ENCODE peak calls at places on chromosome 7, in five cellular contexts. H, F, U, J and G are unnamed samples.
A peak's percentile ranks its signal among the peaks of the same experiment; 100 is the strongest.

GRCh38 chr7:142933092-142933475 is 462 bp downstream of the TRPV5 start:
- DNase-seq in H (no peak), F (no peak), U (no peak), J (no peak), G (no peak)

GRCh38 chr7:2530076-2530967 is 10.7 kb downstream of the LFNG start:
- DNase-seq in H (peak; percentile 81), F (peak; percentile 42), U (peak; percentile 83), J (no peak), G (no peak)

GRCh38 chr7:45937301-45937700 is 16.2 kb upstream of the IGFBP3 start:
- DNase-seq in H (no peak), F (no peak), U (no peak), J (no peak), G (no peak)

GRCh38 chr7:73894851-73895441 is 34.0 kb downstream of the TMEM270 start:
- DNase-seq in H (no peak), F (peak; percentile 86), U (peak; percentile 77), J (peak; percentile 94), G (no peak)

GRCh38 chr7:98240961-98241673 is 10.9 kb downstream of the TECPR1 start:
- DNase-seq in H (no peak), F (no peak), U (no peak), J (no peak), G (no peak)

GRCh38 chr7:107002131-107002803 is 42.2 kb upstream of the PRKAR2B start:
- DNase-seq in H (no peak), F (no peak), U (no peak), J (no peak), G (no peak)

GRCh38 chr7:45654341-45654740 is 80.2 kb downstream of the ADCY1 start:
- DNase-seq in H (no peak), F (no peak), U (no peak), J (no peak), G (no peak)

GRCh38 chr7:136229819-136230609 is 252.9 kb upstream of the MTPN start:
- DNase-seq in H (no peak), F (no peak), U (no peak), J (no peak), G (no peak)

GRCh38 chr7:45869426-45869825 is 3.5 kb downstream of the CCDC201 start:
- DNase-seq in H (no peak), F (no peak), U (peak; percentile 10), J (no peak), G (no peak)

GRCh38 chr7:19051767-19052375 is 65.6 kb downstream of the TWIST1 start:
- DNase-seq in H (no peak), F (no peak), U (no peak), J (no peak), G (no peak)

GRCh38 chr7:64997927-64998391 is 7.1 kb upstream of the ZNF117 start:
- DNase-seq in H (no peak), F (no peak), U (no peak), J (no peak), G (peak; percentile 78)

GRCh38 chr7:90766814-90767564 is 170.9 kb downstream of the CDK14 start:
- DNase-seq in H (no peak), F (peak; percentile 63), U (no peak), J (no peak), G (peak; percentile 84)

GRCh38 chr7:134514663-134515062 is 12.7 kb upstream of the AKR1B10 start:
- DNase-seq in H (no peak), F (no peak), U (no peak), J (no peak), G (no peak)

GRCh38 chr7:159040146-159040545 is 104.5 kb downstream of the VIPR2 start:
- DNase-seq in H (no peak), F (no peak), U (no peak), J (no peak), G (no peak)

GRCh38 chr7:78576196-78576595 is 777.6 kb downstream of the PHTF2 start:
- DNase-seq in H (no peak), F (no peak), U (no peak), J (no peak), G (no peak)

GRCh38 chr7:132882714-132883428 is 199.0 kb downstream of the CHCHD3 start:
- DNase-seq in H (no peak), F (no peak), U (no peak), J (no peak), G (no peak)

GRCh38 chr7:158548726-158549125 is 38.9 kb downstream of the PTPRN2 start:
- DNase-seq in H (no peak), F (no peak), U (no peak), J (no peak), G (no peak)

GRCh38 chr7:17109017-17109416 is 189.4 kb upstream of the AHR start:
- DNase-seq in H (no peak), F (no peak), U (no peak), J (no peak), G (peak; percentile 14)

GRCh38 chr7:149196705-149197171 is 1.4 kb downstream of the ZNF282 start:
- DNase-seq in H (no peak), F (no peak), U (peak; percentile 61), J (no peak), G (no peak)

GRCh38 chr7:98054585-98054984 is 52.1 kb upstream of the LMTK2 start:
- DNase-seq in H (no peak), F (no peak), U (no peak), J (no peak), G (no peak)

GRCh38 chr7:120273476-120273975 is 551 bp downstream of the KCND2 start:
- DNase-seq in H (no peak), F (no peak), U (peak; percentile 67), J (no peak), G (peak; percentile 0)

GRCh38 chr7:117034851-117035462 is 81.7 kb downstream of the ST7 start:
- DNase-seq in H (no peak), F (no peak), U (no peak), J (no peak), G (no peak)

GRCh38 chr7:90597527-90597871 is 1.4 kb downstream of the CDK14 start:
- DNase-seq in H (no peak), F (no peak), U (no peak), J (no peak), G (no peak)

GRCh38 chr7:123211545-123211944 is 11.8 kb upstream of the SLC13A1 start:
- DNase-seq in H (no peak), F (no peak), U (no peak), J (no peak), G (no peak)

GRCh38 chr7:26369519-26370385 is 78.1 kb downstream of the SNX10 start:
- DNase-seq in H (no peak), F (no peak), U (no peak), J (no peak), G (no peak)
- H3K27ac ChIP-seq in H (no peak overlapping the region), F (no peak overlapping the region), U (peak overlapping the region; percentile 28), J (no peak overlapping the region), G (no peak overlapping the region)

DNA sequence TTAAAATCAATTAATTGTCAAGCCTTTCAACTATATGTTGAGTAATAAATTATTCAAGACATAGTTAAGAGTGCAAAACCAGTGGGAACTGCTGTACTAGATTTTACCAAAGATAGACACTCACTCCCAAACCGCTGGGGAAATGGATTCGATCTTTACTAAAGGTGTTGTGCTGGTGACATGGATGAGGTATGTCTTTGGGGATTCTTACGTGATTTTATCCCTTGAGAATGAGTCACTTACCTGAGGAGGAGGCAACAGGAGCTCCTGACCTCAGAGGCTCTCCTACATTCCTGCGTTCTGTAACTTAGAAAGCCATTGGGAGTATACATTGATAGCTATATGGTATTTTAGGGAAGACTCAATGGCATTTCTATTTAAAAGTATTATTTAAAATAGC is 165.5 kb downstream of the PKD1L1 start:
- DNase-seq in H (no peak), F (no peak), U (no peak), J (no peak), G (no peak)
- H3K27ac ChIP-seq in H (no peak overlapping the region), F (no peak overlapping the region), U (no peak overlapping the region), J (no peak overlapping the region), G (no peak overlapping the region)

GRCh38 chr7:140347218-140347617 is 51.1 kb downstream of the SLC37A3 start:
- DNase-seq in H (no peak), F (no peak), U (no peak), J (no peak), G (no peak)

GRCh38 chr7:140349172-140349771 is 49.1 kb downstream of the SLC37A3 start:
- DNase-seq in H (no peak), F (no peak), U (no peak), J (no peak), G (no peak)

GRCh38 chr7:140350056-140350455 is 48.3 kb downstream of the SLC37A3 start:
- DNase-seq in H (no peak), F (no peak), U (no peak), J (no peak), G (no peak)

GRCh38 chr7:140345426-140345825 is 52.9 kb downstream of the SLC37A3 start:
- DNase-seq in H (no peak), F (no peak), U (no peak), J (no peak), G (no peak)

DNA sequence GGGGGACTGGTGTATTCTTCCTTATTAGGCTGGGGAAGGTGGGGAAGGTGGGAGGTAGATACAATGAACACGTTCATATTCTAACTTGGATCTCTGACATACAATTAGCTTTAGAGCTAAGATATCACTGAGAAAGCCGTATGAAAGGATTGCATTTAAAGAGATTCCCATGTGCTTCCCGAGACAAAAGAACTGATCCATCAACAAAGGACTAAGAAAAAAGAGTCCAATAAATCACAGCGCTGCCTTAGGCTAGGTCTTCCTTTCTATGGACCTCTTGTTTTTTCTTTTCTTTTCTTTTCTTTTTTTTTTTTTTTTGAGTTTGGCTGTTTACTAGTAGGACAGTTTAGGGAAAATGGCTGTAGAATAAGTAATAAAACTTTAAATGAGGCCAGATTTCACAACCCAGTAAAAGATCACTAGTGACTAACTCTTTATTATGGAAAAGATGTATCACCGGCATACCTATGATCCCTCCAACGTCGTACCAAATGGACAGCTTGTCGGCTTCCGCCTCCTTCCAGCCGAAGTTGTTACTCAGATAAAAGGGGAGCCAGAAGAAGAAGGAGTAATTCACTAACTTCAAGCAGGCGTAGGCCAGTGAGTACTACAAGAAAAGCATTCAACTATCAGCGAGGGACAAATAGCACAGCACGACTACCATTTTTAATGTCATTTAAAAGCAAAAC is 50.0 kb downstream of the SLC37A3 start:
- DNase-seq in H (no peak), F (no peak), U (no peak), J (no peak), G (no peak)
- H3K27ac ChIP-seq in H (no peak overlapping the region), F (no peak overlapping the region), U (no peak overlapping the region), J (peak overlapping the region; percentile 80), G (peak overlapping the region; percentile 39)

GRCh38 chr7:44451123-44451522 is 39.3 kb downstream of the NUDCD3 start:
- DNase-seq in H (no peak), F (no peak), U (no peak), J (no peak), G (no peak)

GRCh38 chr7:44447874-44448425 is 42.5 kb downstream of the NUDCD3 start:
- DNase-seq in H (no peak), F (no peak), U (no peak), J (no peak), G (no peak)

GRCh38 chr7:44448456-44448855 is 42.0 kb downstream of the NUDCD3 start:
- DNase-seq in H (no peak), F (no peak), U (no peak), J (no peak), G (no peak)

GRCh38 chr7:44448922-44449321 is 41.5 kb downstream of the NUDCD3 start:
- DNase-seq in H (no peak), F (no peak), U (no peak), J (no peak), G (no peak)

DNA sequence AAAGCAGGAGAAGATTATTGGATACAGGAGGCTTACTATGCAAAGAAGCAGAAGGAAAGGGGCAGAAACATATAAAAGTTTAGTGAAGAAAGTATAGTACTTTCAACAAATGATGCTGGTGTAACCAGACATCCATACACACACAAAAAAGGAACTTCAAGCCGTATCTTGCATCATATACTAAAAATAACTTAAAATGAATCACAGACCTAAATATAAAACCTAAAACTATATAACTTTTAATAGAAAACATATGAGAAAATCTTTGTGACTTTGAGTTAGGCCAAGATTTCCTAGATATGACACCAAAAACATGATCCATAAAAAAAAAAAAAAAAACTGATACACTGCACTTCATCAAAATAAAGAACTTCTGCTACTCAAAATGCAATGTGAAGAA is 40.9 kb downstream of the NUDCD3 start:
- DNase-seq in H (no peak), F (no peak), U (no peak), J (no peak), G (no peak)
- H3K27ac ChIP-seq in H (no peak overlapping the region), F (no peak overlapping the region), U (no peak overlapping the region), J (no peak overlapping the region), G (no peak overlapping the region)